ENCODE peak calls at places on chromosomes 1 and 21, in four cellular contexts. C, X, W and E are unnamed samples.

GRCh38 chr1:239308701-239309333 is 77.6 kb upstream of the CHRM3 start:
- DNase-seq in C (no peak), X (no peak), W (no peak), E (peak; percentile 39)

GRCh38 chr1:14600405-14601150 is 2.1 kb downstream of the KAZN start:
- DNase-seq in C (no peak), X (no peak), W (no peak), E (no peak)

GRCh38 chr1:29620631-29621030 is 384.3 kb downstream of the PTPRU start:
- DNase-seq in C (no peak), X (no peak), W (no peak), E (no peak)

GRCh38 chr1:41496080-41497055 is 11.9 kb upstream of the EDN2 start:
- DNase-seq in C (peak; percentile 96), X (no peak), W (peak; percentile 80), E (no peak)

GRCh38 chr1:69246721-69247120 is 321.0 kb upstream of the LRRC7 start:
- DNase-seq in C (no peak), X (no peak), W (no peak), E (no peak)

GRCh38 chr1:167627865-167628641 is 2.0 kb upstream of the RCSD1 start:
- DNase-seq in C (no peak), X (peak; percentile 44), W (no peak), E (no peak)

GRCh38 chr1:4000811-4001251 is 100.8 kb upstream of the C1orf174 start:
- DNase-seq in C (peak; percentile 46), X (no peak), W (no peak), E (peak; percentile 49)

GRCh38 chr1:107496002-107496401 is 355.2 kb downstream of the NTNG1 start:
- DNase-seq in C (no peak), X (no peak), W (no peak), E (no peak)

GRCh38 chr1:190578531-190578930 is 100.9 kb upstream of the BRINP3 start:
- DNase-seq in C (no peak), X (no peak), W (no peak), E (no peak)

GRCh38 chr1:92461364-92462097 is 25.2 kb downstream of the GFI1 start:
- DNase-seq in C (no peak), X (no peak), W (no peak), E (no peak)

GRCh38 chr21:42621828-42622199 is 31.6 kb upstream of the PDE9A start:
- DNase-seq in C (no peak), X (no peak), W (no peak), E (no peak)

GRCh38 chr1:108560430-108561144 is 687 bp downstream of the EEIG2 start:
- DNase-seq in C (peak; percentile 72), X (peak; percentile 15), W (peak; percentile 59), E (peak; percentile 77)

GRCh38 chr21:27201197-27201596 is 234.3 kb upstream of the ADAMTS5 start:
- DNase-seq in C (no peak), X (no peak), W (no peak), E (no peak)

GRCh38 chr1:52572387-52572786 is 19.5 kb upstream of the TUT4 start:
- DNase-seq in C (no peak), X (no peak), W (no peak), E (no peak)

DNA sequence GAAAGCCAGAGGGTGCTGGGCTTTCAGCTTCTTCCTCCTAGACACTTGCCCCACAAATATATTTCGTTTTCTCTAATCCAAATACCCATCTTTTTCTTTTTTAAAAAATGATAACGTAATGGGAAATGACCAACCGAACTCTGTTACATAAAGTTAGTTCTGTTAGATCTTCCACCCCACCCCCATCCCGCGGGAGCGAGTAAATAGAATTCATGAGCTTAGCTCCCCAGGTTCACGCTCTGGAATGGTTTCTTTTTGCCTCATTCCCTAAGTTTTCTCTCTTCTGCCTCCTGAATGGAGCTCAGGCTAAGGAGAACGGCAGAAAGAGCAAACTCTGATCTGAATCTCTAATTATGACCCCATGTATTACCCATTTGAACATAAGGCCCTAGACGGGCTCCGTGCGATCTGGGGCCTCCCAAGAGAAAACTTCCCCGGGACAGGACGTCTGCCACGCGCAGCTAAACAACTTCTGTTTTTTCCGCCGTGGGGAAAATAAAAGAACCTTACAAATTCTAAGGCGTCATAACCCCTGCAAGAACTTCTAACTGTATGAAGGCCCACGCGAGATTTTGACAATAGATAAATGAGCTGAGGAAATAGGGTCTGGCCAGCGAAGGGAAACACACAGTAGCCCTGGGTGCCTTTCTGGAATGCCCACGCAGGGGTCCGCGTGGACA is 2.4 kb downstream of the TBX15 start:
- DNase-seq in C (peak; percentile 66), X (no peak), W (no peak), E (no peak)
- H3K27me3 ChIP-seq in C (no peaks in the 10 kb centered on the region), X (peaks cover 36% of the 10 kb centered on the region), W (peaks cover 100% of the 10 kb centered on the region), E (peaks cover 4% of the 10 kb centered on the region)

GRCh38 chr1:8394456-8395321 is 76.8 kb downstream of the SLC45A1 start:
- DNase-seq in C (no peak), X (no peak), W (no peak), E (no peak)
- H3K27ac ChIP-seq in C (no peak overlapping the region), X (no peak overlapping the region), W (no peak overlapping the region), E (no peak overlapping the region)

GRCh38 chr1:114003431-114003830 is 24.2 kb downstream of the OLFML3 start:
- DNase-seq in C (no peak), X (no peak), W (no peak), E (no peak)

GRCh38 chr1:113999233-113999632 is 20.0 kb downstream of the OLFML3 start:
- DNase-seq in C (no peak), X (no peak), W (no peak), E (no peak)

GRCh38 chr1:114008352-114009041 is 29.2 kb downstream of the OLFML3 start:
- DNase-seq in C (no peak), X (no peak), W (no peak), E (no peak)

GRCh38 chr1:113998361-113998760 is 19.1 kb downstream of the OLFML3 start:
- DNase-seq in C (no peak), X (no peak), W (no peak), E (no peak)

GRCh38 chr1:114002492-114003290 is 23.4 kb downstream of the OLFML3 start:
- DNase-seq in C (no peak), X (no peak), W (no peak), E (no peak)
- H3K27me3 ChIP-seq in C (no peaks in the 10 kb centered on the region), X (no peaks in the 10 kb centered on the region), W (no peaks in the 10 kb centered on the region), E (no peaks in the 10 kb centered on the region)

GRCh38 chr1:156574039-156574633 is 1.8 kb upstream of the IQGAP3 start:
- DNase-seq in C (no peak), X (no peak), W (no peak), E (peak; percentile 50)

GRCh38 chr1:156572663-156573018 is 276 bp upstream of the IQGAP3 start:
- DNase-seq in C (no peak), X (no peak), W (no peak), E (no peak)

GRCh38 chr1:156566436-156566835 is 5.9 kb downstream of the IQGAP3 start:
- DNase-seq in C (no peak), X (no peak), W (no peak), E (no peak)

GRCh38 chr1:156571959-156572662 is at the start of gene IQGAP3:
- DNase-seq in C (peak; percentile 90), X (peak; percentile 49), W (peak; percentile 88), E (peak; percentile 95)

GRCh38 chr1:156571261-156571958 is 955 bp downstream of the IQGAP3 start:
- DNase-seq in C (no peak), X (no peak), W (no peak), E (no peak)
- H3K27ac ChIP-seq in C (no peak overlapping the region), X (no peak overlapping the region), W (no peak overlapping the region), E (peak overlapping the region; percentile 62)

GRCh38 chr1:213989071-213989739 is 1.4 kb downstream of the PROX1 start:
- DNase-seq in C (no peak), X (no peak), W (no peak), E (no peak)

GRCh38 chr1:213988639-213989070 is 882 bp downstream of the PROX1 start:
- DNase-seq in C (no peak), X (no peak), W (no peak), E (no peak)

GRCh38 chr1:213986925-213987250 is 885 bp upstream of the PROX1 start:
- DNase-seq in C (no peak), X (no peak), W (no peak), E (no peak)

GRCh38 chr1:213987422-213987875 is 324 bp upstream of the PROX1 start:
- DNase-seq in C (no peak), X (no peak), W (no peak), E (no peak)

DNA sequence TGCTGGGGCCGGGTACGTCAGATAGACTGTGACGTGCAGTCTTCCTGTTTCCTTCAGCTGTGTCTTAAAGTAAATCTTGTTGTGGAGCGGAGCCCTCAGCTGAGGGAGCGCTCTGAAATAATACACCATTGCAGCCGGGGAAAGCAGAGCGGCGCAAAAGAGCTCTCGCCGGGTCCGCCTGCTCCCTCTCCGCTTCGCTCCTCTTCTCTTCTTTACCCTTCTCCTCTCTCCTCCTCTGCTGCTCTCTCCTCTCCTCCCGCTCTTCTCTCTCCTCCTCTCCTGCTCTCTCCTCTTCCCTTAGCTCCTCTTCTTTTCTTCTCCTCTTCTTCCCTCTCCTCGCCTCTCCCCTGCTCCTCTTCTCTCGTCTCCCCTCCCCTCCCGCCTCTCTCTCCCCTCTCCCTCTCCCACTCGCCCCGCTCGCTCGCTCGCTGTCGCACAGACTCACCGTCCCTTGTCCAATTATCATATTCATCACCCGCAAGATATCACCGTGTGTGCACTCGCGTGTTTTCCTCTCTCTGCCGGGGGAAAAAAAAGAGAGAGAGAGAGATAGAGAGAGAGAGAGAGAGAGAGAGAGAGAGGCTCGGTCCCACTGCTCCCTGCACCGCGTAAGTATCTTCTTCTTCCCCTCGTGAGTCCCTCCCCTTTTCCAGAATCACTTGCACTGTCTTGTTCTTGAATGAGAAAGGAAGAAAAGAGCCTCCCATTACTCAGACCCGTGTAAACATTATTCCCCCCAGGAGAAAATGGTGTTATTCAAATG is at the start of gene PROX1:
- DNase-seq in C (peak; percentile 87), X (no peak), W (peak; percentile 82), E (peak; percentile 87)
- H3K27me3 ChIP-seq in C (peaks cover 5% of the 10 kb centered on the region), X (peaks cover 40% of the 10 kb centered on the region), W (peaks cover 47% of the 10 kb centered on the region), E (peaks cover 57% of the 10 kb centered on the region)

GRCh38 chr1:1908506-1908791 is 6.6 kb upstream of the CALML6 start:
- DNase-seq in C (peak; percentile 79), X (no peak), W (no peak), E (no peak)
- H3K27ac ChIP-seq in C (peak overlapping the region; percentile 88), X (peak overlapping the region; percentile 62), W (peak overlapping the region; percentile 86), E (peak overlapping the region; percentile 81)

GRCh38 chr1:53656916-53657170 is 82.1 kb downstream of the GLIS1 start:
- DNase-seq in C (no peak), X (no peak), W (no peak), E (no peak)
- H3K27me3 ChIP-seq in C (no peaks in the 10 kb centered on the region), X (no peaks in the 10 kb centered on the region), W (no peaks in the 10 kb centered on the region), E (no peaks in the 10 kb centered on the region)